ENCODE peak calls at places on chromosome 2, in seven cellular contexts. E is fibroblast of lung, Y is kidney, U is right atrium auricular region, G is cardiac muscle cell, L is lower lobe of right lung, Z is uterus. B is an unnamed sample.
A peak's percentile ranks its signal among the peaks of the same experiment; 100 is the strongest.

GRCh38 chr2:128505150-128505490 is 186.5 kb upstream of the HS6ST1 start:
- DNase-seq in U (no peak), Z (no peak), Y (no peak), E (no peak), L (no peak), G (no peak), B (no peak)

GRCh38 chr2:10665833-10666232 is 23.9 kb downstream of the NOL10 start:
- DNase-seq in G (no peak), U (no peak), Y (no peak), L (no peak), E (no peak), Z (no peak), B (no peak)

GRCh38 chr2:203960791-203961190 is 24.2 kb downstream of the ICOS start:
- DNase-seq in G (no peak), L (no peak), E (no peak), Z (no peak), Y (no peak), U (no peak), B (no peak)

GRCh38 chr2:75162897-75163296 is 36.4 kb downstream of the TACR1 start:
- DNase-seq in U (no peak), Y (no peak), Z (no peak), E (no peak), L (no peak), G (no peak), B (no peak)

GRCh38 chr2:6602471-6602870 is 263.2 kb downstream of the CMPK2 start:
- DNase-seq in L (no peak), E (no peak), Y (no peak), Z (no peak), U (no peak), G (no peak), B (no peak)

GRCh38 chr2:31987454-31987853 is 23.4 kb downstream of the MEMO1 start:
- DNase-seq in Y (no peak), L (no peak), E (peak; percentile 34), G (no peak), Z (no peak), U (no peak), B (no peak)

GRCh38 chr2:183996825-183997823 is 601.2 kb upstream of the ZNF804A start:
- DNase-seq in U (no peak), Z (no peak), L (no peak), G (peak; percentile 64), E (no peak), Y (no peak), B (no peak)

GRCh38 chr2:1860931-1861330 is 116.6 kb upstream of the PXDN start:
- DNase-seq in U (no peak), Y (no peak), L (no peak), Z (no peak), E (no peak), G (no peak), B (no peak)

GRCh38 chr2:17877811-17878221 is 651 bp upstream of the KCNS3 start:
- DNase-seq in U (no peak), G (peak; percentile 32), Y (no peak), E (no peak), Z (no peak), L (peak; percentile 48), B (no peak)

GRCh38 chr2:32727157-32727556 is 99.3 kb downstream of the TTC27 start:
- DNase-seq in E (no peak), G (no peak), Z (no peak), U (no peak), Y (no peak), L (no peak), B (no peak)

GRCh38 chr2:207558106-207558505 is 28.3 kb downstream of the CREB1 start:
- DNase-seq in Y (no peak), U (no peak), Z (no peak), G (no peak), E (peak; percentile 93), L (no peak), B (no peak)

GRCh38 chr2:64568836-64569235 is 44.7 kb downstream of the AFTPH start:
- DNase-seq in U (no peak), L (no peak), G (no peak), Z (no peak), E (no peak), Y (no peak), B (no peak)

GRCh38 chr2:182904844-182905243 is 38.4 kb upstream of the FRZB start:
- DNase-seq in U (no peak), Y (no peak), Z (no peak), L (no peak), E (no peak), G (no peak), B (no peak)

GRCh38 chr2:11133238-11133935 is 21.9 kb upstream of the SLC66A3 start:
- DNase-seq in L (no peak), U (no peak), Z (no peak), Y (no peak), E (no peak), G (no peak), B (no peak)

GRCh38 chr2:140455312-140455711 is 1675.1 kb upstream of the NXPH2 start:
- DNase-seq in G (no peak), Y (no peak), Z (no peak), E (no peak), L (no peak), U (no peak), B (no peak)

GRCh38 chr2:26456701-26457224 is 21.2 kb downstream of the OTOF start:
- DNase-seq in Z (no peak), Y (no peak), G (no peak), E (no peak), L (peak; percentile 40), U (no peak), B (no peak)

GRCh38 chr2:112627060-112628040 is 18.4 kb upstream of the SLC20A1 start:
- DNase-seq in Y (no peak), E (peak; percentile 96), Z (peak; percentile 66), L (no peak), G (no peak), U (peak; percentile 88), B (no peak)

GRCh38 chr2:8542381-8543064 is 139.3 kb upstream of the ID2 start:
- DNase-seq in L (no peak), E (no peak), Y (no peak), G (no peak), U (no peak), Z (peak; percentile 4), B (no peak)

GRCh38 chr2:118010470-118010869 is 3.4 kb downstream of the CCDC93 start:
- DNase-seq in Y (no peak), U (no peak), L (no peak), E (no peak), G (no peak), Z (no peak), B (no peak)

GRCh38 chr2:9695916-9696315 is 65.1 kb upstream of the YWHAQ start:
- DNase-seq in U (no peak), Y (no peak), E (no peak), L (no peak), G (no peak), Z (no peak), B (no peak)

GRCh38 chr2:229731916-229732315 is 17.6 kb upstream of the DNER start:
- DNase-seq in G (no peak), Z (no peak), U (no peak), E (peak; percentile 66), L (no peak), Y (no peak), B (no peak)

GRCh38 chr2:237865623-237866041 is 6.2 kb downstream of the RAMP1 start:
- DNase-seq in E (no peak), L (no peak), Z (peak; percentile 47), G (peak; percentile 19), Y (peak; percentile 52), U (no peak), B (no peak)

GRCh38 chr2:98757904-98758421 is 27.0 kb upstream of the MGAT4A start:
- DNase-seq in Y (peak; percentile 88), E (peak; percentile 71), L (peak; percentile 76), U (peak; percentile 85), G (no peak), Z (peak; percentile 71), B (peak; percentile 72)

GRCh38 chr2:180823546-180824141 is 156.8 kb upstream of the UBE2E3 start:
- DNase-seq in Z (no peak), G (no peak), L (no peak), E (peak; percentile 49), U (no peak), Y (no peak), B (no peak)

GRCh38 chr2:29113891-29114321 is 1.3 kb upstream of the CLIP4 start:
- DNase-seq in U (peak; percentile 81), Y (no peak), E (peak; percentile 88), Z (peak; percentile 18), L (peak; percentile 80), G (peak; percentile 47), B (no peak)

GRCh38 chr2:175167076-175167791 is 769 bp downstream of the ATF2 start:
- DNase-seq in Y (peak; percentile 67), E (peak; percentile 34), U (no peak), G (peak; percentile 74), Z (peak; percentile 28), L (peak; percentile 51), B (peak; percentile 63)

GRCh38 chr2:175166216-175166824 is 1.7 kb downstream of the ATF2 start:
- DNase-seq in Y (no peak), G (no peak), U (no peak), E (no peak), Z (no peak), L (no peak), B (no peak)

GRCh38 chr2:175168564-175168945 is 552 bp upstream of the ATF2 start:
- DNase-seq in G (no peak), E (no peak), U (no peak), L (no peak), Z (no peak), Y (no peak), B (no peak)

GRCh38 chr2:175169191-175169590 is 1.2 kb upstream of the ATF2 start:
- DNase-seq in E (no peak), G (no peak), Y (no peak), U (no peak), Z (no peak), L (no peak), B (no peak)

GRCh38 chr2:175167792-175168563 is at the start of gene ATF2:
- DNase-seq in L (peak; percentile 99), E (peak; percentile 100), Z (peak; percentile 99), U (peak; percentile 99), Y (peak; percentile 100), G (peak; percentile 100), B (peak; percentile 97)
- H3K4me1 ChIP-seq in L (peaks cover 26% of the 10 kb centered on the region), E (no peaks in the 10 kb centered on the region), Z (no peaks in the 10 kb centered on the region), U (no peaks in the 10 kb centered on the region), Y (peaks cover 2% of the 10 kb centered on the region), G (peaks cover 18% of the 10 kb centered on the region), B (peaks cover 16% of the 10 kb centered on the region)

GRCh38 chr2:239949079-239949478 is 76.1 kb downstream of the NDUFA10 start:
- DNase-seq in L (peak; percentile 10), U (no peak), G (no peak), Y (peak; percentile 10), E (no peak), Z (no peak), B (no peak)
- TF ChIP-seq CTCF in L (no peak), U (no peak), G (no peak), Y (no peak), E (no peak), Z (no peak), B (no peak)

GRCh38 chr2:170873035-170873692 is 55.9 kb upstream of the GORASP2 start:
- DNase-seq in Y (peak; percentile 81), G (peak; percentile 85), Z (peak; percentile 29), U (peak; percentile 63), E (peak; percentile 65), L (peak; percentile 73), B (peak; percentile 77)
- H3K4me3 ChIP-seq in Y (peak overlapping the region; percentile 44), G (no peak overlapping the region), Z (no peak overlapping the region), U (peak overlapping the region; percentile 25), E (no peak overlapping the region), L (peak overlapping the region; percentile 24), B (no peak overlapping the region)

DNA sequence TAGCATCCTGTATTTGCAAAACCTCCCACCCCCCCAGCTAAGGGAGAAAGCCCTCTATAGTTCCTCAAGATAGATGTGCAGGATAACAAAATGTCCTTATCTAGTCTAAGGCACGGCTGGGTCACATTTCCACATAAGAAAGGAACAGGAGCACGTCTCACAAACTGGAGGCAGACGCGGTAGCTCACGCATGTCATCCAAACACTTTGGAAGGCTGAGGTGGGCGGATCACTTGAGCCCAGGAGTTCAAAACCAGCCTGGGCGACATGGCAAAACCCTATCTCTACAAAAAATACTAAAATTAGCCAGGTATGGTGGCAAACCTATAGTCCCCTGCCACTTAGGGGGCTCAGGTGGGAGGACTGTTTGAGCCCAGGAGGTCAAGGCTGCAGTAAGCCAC is 9.3 kb downstream of the SF3B1 start:
- DNase-seq in E (no peak), U (no peak), G (no peak), Y (no peak), Z (no peak), L (no peak), B (no peak)
- H3K4me1 ChIP-seq in E (no peaks in the 10 kb centered on the region), U (no peaks in the 10 kb centered on the region), G (no peaks in the 10 kb centered on the region), Y (peaks cover 14% of the 10 kb centered on the region), Z (peaks cover 11% of the 10 kb centered on the region), L (peaks cover 75% of the 10 kb centered on the region), B (peaks cover 33% of the 10 kb centered on the region)